ENCODE peak calls at places on chromosomes 3 and 15, in four cellular contexts. N is right cardiac atrium, C is neural progenitor cell, Y is brain microvascular endothelial cell. G is an unnamed sample.

GRCh38 chr3:23762214-23763039 is 43.3 kb upstream of the UBE2E1 start:
- DNase-seq in N (no peak), C (no peak), Y (no peak), G (no peak)

GRCh38 chr3:168341192-168341816 is 245.6 kb upstream of the GOLIM4 start:
- DNase-seq in N (no peak), C (no peak), Y (peak), G (no peak)

GRCh38 chr3:46393554-46394434 is 13.1 kb downstream of the CCR5AS start:
- DNase-seq in N (no peak), C (no peak), Y (no peak), G (no peak)

GRCh38 chr3:13012228-13012691 is 61.0 kb downstream of the IQSEC1 start:
- DNase-seq in N (peak), C (no peak), Y (no peak), G (peak)

GRCh38 chr15:69443032-69443611 is 9.5 kb upstream of the RPLP1 start:
- DNase-seq in N (no peak), C (no peak), Y (no peak), G (no peak)

GRCh38 chr3:46615976-46616375 is 3.7 kb downstream of the FAM240A start:
- DNase-seq in N (no peak), C (no peak), Y (no peak), G (no peak)

GRCh38 chr3:63351159-63352007 is 73.3 kb downstream of the SYNPR start:
- DNase-seq in N (no peak), C (peak), Y (peak), G (no peak)

GRCh38 chr3:186383026-186383993 is 21.3 kb upstream of the DGKG start:
- DNase-seq in N (peak), C (no peak), Y (no peak), G (no peak)

GRCh38 chr3:126113733-126114132 is 29.8 kb upstream of the SLC41A3 start:
- DNase-seq in N (no peak), C (peak), Y (no peak), G (no peak)

GRCh38 chr15:98375513-98376360 is 272.6 kb upstream of the IGF1R start:
- DNase-seq in N (no peak), C (no peak), Y (no peak), G (no peak)

GRCh38 chr3:194983121-194983520 is 287.8 kb downstream of the XXYLT1 start:
- DNase-seq in N (no peak), C (no peak), Y (no peak), G (no peak)

GRCh38 chr15:40830884-40831283 is 2.4 kb upstream of the PPP1R14D start:
- DNase-seq in N (no peak), C (no peak), Y (no peak), G (no peak)

GRCh38 chr3:133644768-133645167 is 17.0 kb downstream of the TOPBP1 start:
- DNase-seq in N (no peak), C (no peak), Y (peak), G (no peak)

GRCh38 chr15:81914734-81915234 is 131.0 kb downstream of the MEX3B start:
- DNase-seq in N (peak), C (no peak), Y (no peak), G (no peak)

GRCh38 chr3:16372362-16373269 is 107.6 kb downstream of the OXNAD1 start:
- DNase-seq in N (no peak), C (no peak), Y (no peak), G (no peak)

GRCh38 chr15:89829161-89829560 is 14.5 kb upstream of the ANPEP start:
- DNase-seq in N (no peak), C (no peak), Y (no peak), G (no peak)

GRCh38 chr3:11523793-11524160 is 119.9 kb downstream of the VGLL4 start:
- DNase-seq in N (no peak), C (no peak), Y (no peak), G (no peak)

GRCh38 chr3:134330895-134331810 is 43.1 kb downstream of the AMOTL2 start:
- DNase-seq in N (no peak), C (no peak), Y (peak), G (no peak)

GRCh38 chr15:86236721-86237121 is 157.1 kb downstream of the AGBL1 start:
- DNase-seq in N (no peak), C (peak), Y (no peak), G (no peak)

GRCh38 chr3:48445277-48445882 is 1.2 kb upstream of the ATRIP start:
- DNase-seq in N (no peak), C (no peak), Y (no peak), G (no peak)
- H3K4me3 ChIP-seq in N (no peak), C (peak), Y (peak), G (no peak)

GRCh38 chr3:5002174-5002870 is 23.1 kb downstream of the BHLHE40 start:
- DNase-seq in N (no peak), C (no peak), Y (no peak), G (peak)

GRCh38 chr3:5001135-5001534 is 21.9 kb downstream of the BHLHE40 start:
- DNase-seq in N (no peak), C (no peak), Y (no peak), G (no peak)

GRCh38 chr3:4999626-5000184 is 20.5 kb downstream of the BHLHE40 start:
- DNase-seq in N (no peak), C (no peak), Y (no peak), G (no peak)

GRCh38 chr3:5002871-5003247 is 23.6 kb downstream of the BHLHE40 start:
- DNase-seq in N (no peak), C (no peak), Y (no peak), G (no peak)

DNA sequence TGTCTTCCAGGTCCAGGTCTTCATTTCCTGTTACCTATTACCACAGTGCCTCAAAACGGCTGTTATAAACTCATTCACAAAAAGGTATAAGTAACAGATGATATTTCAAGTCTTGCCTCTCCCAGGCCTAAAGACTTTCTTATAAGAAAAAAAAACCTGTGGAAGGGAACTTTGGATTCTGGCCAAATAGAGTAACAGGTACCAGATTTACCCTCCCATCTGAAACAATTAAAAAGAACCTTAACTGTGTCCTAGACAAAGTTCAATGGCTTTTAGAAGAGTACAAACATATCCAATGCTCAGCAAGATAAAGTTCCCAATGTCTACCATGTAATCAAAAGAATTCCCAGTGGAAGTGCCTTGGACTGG is 22.6 kb downstream of the BHLHE40 start:
- DNase-seq in N (no peak), C (no peak), Y (no peak), G (no peak)
- H3K4me3 ChIP-seq in N (no peak), C (no peak), Y (no peak), G (no peak)

DNA sequence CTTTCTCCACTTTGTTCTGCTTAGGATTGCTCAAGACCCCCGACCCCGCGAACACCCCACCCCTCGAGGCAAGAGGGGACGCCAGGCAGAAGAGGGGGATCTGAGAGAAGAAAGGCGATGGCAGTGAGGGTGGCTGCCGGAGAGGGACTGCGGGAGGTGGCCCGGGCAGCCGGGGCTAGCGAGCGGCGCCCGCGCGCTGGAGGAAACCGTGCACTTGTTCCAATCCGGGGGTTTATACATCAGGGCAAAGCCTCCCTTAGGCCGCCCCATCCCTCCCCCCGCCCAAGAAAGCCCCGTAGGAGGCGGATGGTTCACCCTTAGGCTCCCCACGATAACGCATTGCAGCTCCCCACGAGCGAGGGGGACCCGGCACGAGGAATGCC is 475 bp downstream of the ERC2 start:
- DNase-seq in N (peak), C (peak), Y (no peak), G (no peak)
- H3K4me3 ChIP-seq in N (peak), C (peak), Y (peak), G (no peak)

GRCh38 chr15:63597033-63597790 is at the start of gene FBXL22:
- DNase-seq in N (peak), C (no peak), Y (no peak), G (no peak)
- H3K4me3 ChIP-seq in N (peak), C (no peak), Y (no peak), G (no peak)

GRCh38 chr15:63852407-63852806 is 18.7 kb upstream of the HERC1 start:
- DNase-seq in N (no peak), C (no peak), Y (no peak), G (no peak)

GRCh38 chr15:63855735-63856134 is 22.0 kb upstream of the HERC1 start:
- DNase-seq in N (no peak), C (no peak), Y (no peak), G (no peak)

GRCh38 chr15:63848881-63849551 is 15.3 kb upstream of the HERC1 start:
- DNase-seq in N (no peak), C (no peak), Y (no peak), G (no peak)

GRCh38 chr15:63846022-63846544 is 12.3 kb upstream of the HERC1 start:
- DNase-seq in N (no peak), C (no peak), Y (no peak), G (no peak)

DNA sequence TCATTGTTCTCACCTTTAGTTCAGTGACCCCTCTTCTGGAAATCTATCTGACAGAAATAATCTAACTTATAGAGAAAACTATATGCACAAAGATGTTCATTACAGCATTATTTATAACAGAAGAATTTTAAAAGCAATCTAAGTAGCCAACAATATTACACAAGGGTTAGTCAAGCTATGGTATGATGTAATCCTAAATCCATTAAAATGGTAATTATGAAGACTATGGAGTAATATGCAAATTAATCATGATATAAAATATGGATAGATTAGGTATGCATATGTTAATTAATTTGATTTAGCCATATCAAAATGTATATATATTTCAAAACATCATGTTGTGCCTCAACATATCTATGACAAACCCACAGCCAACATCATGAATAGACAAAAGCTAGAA is 17.7 kb upstream of the HERC1 start:
- DNase-seq in N (no peak), C (no peak), Y (no peak), G (no peak)
- H3K4me3 ChIP-seq in N (no peak), C (no peak), Y (no peak), G (no peak)